ENCODE peak calls at places on chromosome 10, in eight cellular contexts. V is A549, H is psoas muscle, D is PC-9, O is lower lobe of right lung, Q is dorsolateral prefrontal cortex, J is OCI-LY7, W is adrenal gland. Y is an unnamed sample.

GRCh38 chr10:100730739-100731602 is 14.4 kb upstream of the PAX2 start:
- DNase-seq in V (peak; percentile 73), H (no peak), D (no peak), O (no peak), Q (no peak), J (no peak), W (peak; percentile 19), Y (no peak)

GRCh38 chr10:117137911-117138642 is at the start of gene VAX1:
- DNase-seq in V (peak; percentile 66), H (no peak), D (no peak), O (no peak), Q (no peak), J (no peak), W (no peak), Y (no peak)

GRCh38 chr10:133457100-133457841 is 3.5 kb downstream of the SCART1 start:
- DNase-seq in V (no peak), H (peak; percentile 47), D (no peak), O (no peak), Q (peak; percentile 4), J (no peak), W (no peak), Y (no peak)

GRCh38 chr10:128375171-128375570 is 248.9 kb upstream of the MKI67 start:
- DNase-seq in V (no peak), H (no peak), D (no peak), O (no peak), Q (no peak), J (no peak), W (no peak), Y (no peak)

GRCh38 chr10:102235598-102235920 is 5.8 kb downstream of the PITX3 start:
- DNase-seq in V (peak; percentile 41), H (no peak), D (peak; percentile 76), O (no peak), Q (no peak), J (no peak), W (no peak), Y (no peak)

GRCh38 chr10:17354781-17355180 is 99.6 kb downstream of the ST8SIA6 start:
- DNase-seq in V (no peak), H (no peak), D (no peak), O (no peak), Q (no peak), J (no peak), W (no peak), Y (no peak)

GRCh38 chr10:125156739-125157472 is 3.5 kb downstream of the CTBP2 start:
- DNase-seq in V (no peak), H (no peak), D (no peak), O (no peak), Q (no peak), J (no peak), W (no peak), Y (peak; percentile 81)

GRCh38 chr10:70740441-70741288 is 44.5 kb downstream of the TBATA start:
- DNase-seq in V (no peak), H (no peak), D (no peak), O (no peak), Q (no peak), J (no peak), W (no peak), Y (no peak)

GRCh38 chr10:112585052-112585451 is 138.0 kb downstream of the VTI1A start:
- DNase-seq in V (peak; percentile 58), H (no peak), D (no peak), O (no peak), Q (peak; percentile 61), J (no peak), W (peak; percentile 22), Y (no peak)

GRCh38 chr10:96606216-96606615 is 19.4 kb upstream of the TM9SF3 start:
- DNase-seq in V (no peak), H (no peak), D (no peak), O (no peak), Q (no peak), J (no peak), W (peak; percentile 47), Y (no peak)

GRCh38 chr10:133359554-133359971 is 1.7 kb upstream of the FUOM start:
- DNase-seq in V (no peak), H (peak; percentile 28), D (no peak), O (no peak), Q (no peak), J (no peak), W (no peak), Y (peak; percentile 72)

GRCh38 chr10:22552888-22553378 is 161.4 kb downstream of the PIP4K2A start:
- DNase-seq in V (no peak), H (peak; percentile 83), D (no peak), O (no peak), Q (no peak), J (no peak), W (no peak), Y (no peak)

GRCh38 chr10:88156341-88156740 is 292.9 kb downstream of the PTEN start:
- DNase-seq in V (no peak), H (no peak), D (peak; percentile 53), O (no peak), Q (no peak), J (no peak), W (no peak), Y (no peak)

GRCh38 chr10:52443419-52444388 is 129.6 kb downstream of the DKK1 start:
- DNase-seq in V (peak; percentile 43), H (no peak), D (peak; percentile 91), O (no peak), Q (no peak), J (no peak), W (no peak), Y (no peak)

GRCh38 chr10:48505394-48506112 is 99.3 kb downstream of the ARHGAP22 start:
- DNase-seq in V (no peak), H (no peak), D (no peak), O (no peak), Q (no peak), J (no peak), W (peak; percentile 13), Y (no peak)
- TF ChIP-seq CTCF in V (no peak), H (no peak), D (no peak), O (no peak), Q (no peak), J (no peak), W (no peak), Y (no peak)

GRCh38 chr10:108434818-108435217 is 1270.3 kb upstream of the SORCS1 start:
- DNase-seq in V (no peak), H (no peak), D (no peak), O (no peak), Q (no peak), J (no peak), W (no peak), Y (no peak)
- TF ChIP-seq CTCF in V (no peak), H (no peak), D (no peak), O (no peak), Q (no peak), J (no peak), W (no peak), Y (no peak)

DNA sequence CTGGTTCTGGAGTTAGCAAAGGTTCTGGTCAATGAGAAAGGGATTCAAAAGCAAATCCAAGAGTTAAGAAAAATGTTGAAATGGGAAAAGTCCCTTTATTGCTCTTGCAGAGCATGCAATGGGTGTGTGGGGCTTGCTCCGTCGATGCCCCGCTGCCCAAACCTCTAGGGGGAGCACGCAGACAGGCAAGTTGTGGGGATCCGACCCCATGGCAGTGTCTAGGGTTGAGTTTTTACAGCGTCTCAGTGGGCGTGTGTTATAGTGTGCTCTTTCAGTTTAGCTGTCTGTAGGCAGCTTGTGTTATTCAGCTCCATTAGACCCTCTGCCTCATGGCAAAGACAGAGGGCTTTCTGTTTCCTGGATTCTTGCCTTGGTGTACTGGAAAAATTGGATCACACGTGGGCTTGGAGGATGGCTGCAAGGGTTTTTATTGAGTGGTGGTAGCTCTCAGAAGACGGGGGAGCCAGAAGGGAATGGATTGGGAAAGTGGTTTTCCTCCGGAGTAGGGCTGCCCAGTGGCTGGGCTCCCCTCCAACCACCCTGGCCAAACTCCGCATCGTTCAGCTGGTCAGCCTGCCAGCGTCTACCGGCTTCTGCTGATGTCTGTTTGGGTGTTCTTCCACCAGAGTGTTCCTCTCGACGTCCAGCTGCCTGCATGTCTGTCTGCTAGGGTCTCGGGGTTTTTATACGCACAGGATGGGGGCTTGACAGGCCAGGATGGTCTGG is 102.3 kb upstream of the PLXDC2 start:
- DNase-seq in V (no peak), H (no peak), D (no peak), O (no peak), Q (peak; percentile 17), J (no peak), W (peak; percentile 16), Y (no peak)
- TF ChIP-seq CTCF in V (no peak), H (no peak), D (no peak), O (no peak), Q (peak; percentile 52), J (no peak), W (no peak), Y (no peak)

DNA sequence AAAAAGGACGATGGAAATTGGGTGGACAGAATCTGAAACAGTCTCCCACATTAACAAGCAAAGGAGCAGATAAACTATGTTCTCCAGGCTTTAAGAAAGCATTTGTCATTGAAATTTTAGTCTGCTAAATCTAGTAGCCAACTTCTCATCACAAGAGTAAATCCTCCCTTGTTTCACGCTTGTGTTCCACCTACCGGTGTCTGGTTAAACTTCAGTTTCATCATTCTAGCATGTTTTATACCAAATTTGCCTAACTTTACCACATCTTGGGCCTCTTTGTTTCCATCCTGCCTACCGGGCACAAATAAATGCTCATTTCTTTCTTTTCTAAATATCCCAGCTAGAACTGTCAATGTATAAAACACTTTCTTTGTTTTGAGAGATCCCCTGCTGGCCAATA is 5.8 kb downstream of the LIPA start:
- DNase-seq in V (no peak), H (no peak), D (no peak), O (no peak), Q (no peak), J (no peak), W (no peak), Y (no peak)
- TF ChIP-seq CTCF in V (no peak), H (no peak), D (no peak), O (no peak), Q (peak; percentile 46), J (peak; percentile 23), W (no peak), Y (no peak)

GRCh38 chr10:33073641-33074410 is 115.8 kb upstream of the ITGB1 start:
- DNase-seq in V (no peak), H (no peak), D (no peak), O (no peak), Q (no peak), J (peak; percentile 27), W (no peak), Y (no peak)
- TF ChIP-seq CTCF in V (no peak), H (no peak), D (no peak), O (no peak), Q (no peak), J (peak; percentile 35), W (no peak), Y (no peak)

GRCh38 chr10:78286675-78287074 is 253.0 kb downstream of the RPS24 start:
- DNase-seq in V (no peak), H (no peak), D (no peak), O (no peak), Q (no peak), J (no peak), W (no peak), Y (no peak)

GRCh38 chr10:78281627-78282026 is 248.0 kb downstream of the RPS24 start:
- DNase-seq in V (no peak), H (no peak), D (no peak), O (no peak), Q (no peak), J (no peak), W (no peak), Y (no peak)

GRCh38 chr10:78286186-78286585 is 252.5 kb downstream of the RPS24 start:
- DNase-seq in V (no peak), H (peak; percentile 12), D (no peak), O (no peak), Q (no peak), J (no peak), W (no peak), Y (no peak)

GRCh38 chr10:78280604-78281003 is 246.9 kb downstream of the RPS24 start:
- DNase-seq in V (no peak), H (peak; percentile 8), D (no peak), O (no peak), Q (no peak), J (no peak), W (no peak), Y (no peak)

GRCh38 chr10:78283069-78283682 is 249.5 kb downstream of the RPS24 start:
- DNase-seq in V (no peak), H (peak; percentile 38), D (no peak), O (no peak), Q (no peak), J (no peak), W (no peak), Y (no peak)
- TF ChIP-seq CTCF in V (no peak), H (no peak), D (no peak), O (no peak), Q (no peak), J (no peak), W (no peak), Y (no peak)